ENCODE peak calls at places on chromosome 1, in four cellular contexts. One of them, this sample, is unnamed.

GRCh38 chr1:206912445-206913095 is 9.2 kb downstream of the FCMR start:
- DNase-seq in GM12878: no peak
- DNase-seq in SK-N-SH: peak
- DNase-seq in HepG2: peak
- DNase-seq in this sample: peak

GRCh38 chr1:155859881-155860841 is 794 bp downstream of the SYT11 start:
- DNase-seq in SK-N-SH: peak
- DNase-seq in GM12878: no peak
- DNase-seq in HepG2: peak
- DNase-seq in this sample: no peak

GRCh38 chr1:26991310-26992116 is 2.0 kb upstream of the TRNP1 start:
- DNase-seq in GM12878: no peak
- DNase-seq in HepG2: peak
- DNase-seq in SK-N-SH: no peak
- DNase-seq in this sample: peak

GRCh38 chr1:4653796-4654715 is at the start of gene AJAP1:
- DNase-seq in SK-N-SH: peak
- DNase-seq in HepG2: no peak
- DNase-seq in GM12878: no peak
- DNase-seq in this sample: no peak

GRCh38 chr1:230624097-230624713 is 18.1 kb upstream of the COG2 start:
- DNase-seq in SK-N-SH: no peak
- DNase-seq in GM12878: no peak
- DNase-seq in HepG2: no peak
- DNase-seq in this sample: no peak

GRCh38 chr1:50271968-50272578 is 151.2 kb downstream of the DMRTA2 start:
- DNase-seq in GM12878: no peak
- DNase-seq in SK-N-SH: peak
- DNase-seq in HepG2: peak
- DNase-seq in this sample: peak

GRCh38 chr1:237713886-237714285 is 176.8 kb downstream of the ZP4 start:
- DNase-seq in GM12878: no peak
- DNase-seq in SK-N-SH: no peak
- DNase-seq in HepG2: no peak
- DNase-seq in this sample: no peak

GRCh38 chr1:21340230-21340564 is 49.9 kb upstream of the ECE1 start:
- DNase-seq in GM12878: no peak
- DNase-seq in SK-N-SH: no peak
- DNase-seq in HepG2: no peak
- DNase-seq in this sample: no peak

GRCh38 chr1:1422465-1423244 is 1.6 kb upstream of the ANKRD65 start:
- DNase-seq in SK-N-SH: no peak
- DNase-seq in GM12878: no peak
- DNase-seq in HepG2: no peak
- DNase-seq in this sample: no peak

GRCh38 chr1:31807273-31808048 is 8.4 kb downstream of the SPOCD1 start:
- DNase-seq in HepG2: no peak
- DNase-seq in SK-N-SH: no peak
- DNase-seq in GM12878: no peak
- DNase-seq in this sample: no peak

GRCh38 chr1:200038645-200038986 is 11.1 kb downstream of the NR5A2 start:
- DNase-seq in HepG2: no peak
- DNase-seq in SK-N-SH: peak
- DNase-seq in GM12878: no peak
- DNase-seq in this sample: no peak

GRCh38 chr1:202270871-202271326 is 70.8 kb downstream of the UBE2T start:
- DNase-seq in HepG2: no peak
- DNase-seq in GM12878: no peak
- DNase-seq in SK-N-SH: no peak
- DNase-seq in this sample: no peak

GRCh38 chr1:88741413-88741812 is 57.3 kb downstream of the PKN2 start:
- DNase-seq in GM12878: no peak
- DNase-seq in HepG2: no peak
- DNase-seq in SK-N-SH: no peak
- DNase-seq in this sample: no peak

GRCh38 chr1:11749203-11749689 is 12.7 kb upstream of the C1orf167 start:
- DNase-seq in SK-N-SH: peak
- DNase-seq in GM12878: no peak
- DNase-seq in HepG2: peak
- DNase-seq in this sample: peak

GRCh38 chr1:225694151-225694603 is 41.3 kb upstream of the ENAH start:
- DNase-seq in GM12878: no peak
- DNase-seq in SK-N-SH: peak
- DNase-seq in HepG2: peak
- DNase-seq in this sample: peak

GRCh38 chr1:226674892-226675719 is 64.0 kb downstream of the ITPKB start:
- DNase-seq in GM12878: peak
- DNase-seq in SK-N-SH: no peak
- DNase-seq in HepG2: no peak
- DNase-seq in this sample: no peak

GRCh38 chr1:36123357-36123756 is 1.7 kb downstream of the COL8A2 start:
- DNase-seq in HepG2: no peak
- DNase-seq in SK-N-SH: no peak
- DNase-seq in GM12878: peak
- DNase-seq in this sample: no peak

GRCh38 chr1:168466703-168467081 is 77.1 kb downstream of the XCL2 start:
- DNase-seq in GM12878: peak
- DNase-seq in HepG2: no peak
- DNase-seq in SK-N-SH: no peak
- DNase-seq in this sample: no peak

GRCh38 chr1:168468822-168469221 is 75.0 kb downstream of the XCL2 start:
- DNase-seq in SK-N-SH: no peak
- DNase-seq in GM12878: no peak
- DNase-seq in HepG2: no peak
- DNase-seq in this sample: no peak

GRCh38 chr1:168468042-168468809 is 75.6 kb downstream of the XCL2 start:
- DNase-seq in HepG2: no peak
- DNase-seq in SK-N-SH: no peak
- DNase-seq in GM12878: no peak
- DNase-seq in this sample: no peak

GRCh38 chr1:168465942-168466702 is 77.7 kb downstream of the XCL2 start:
- DNase-seq in SK-N-SH: peak
- DNase-seq in GM12878: peak
- DNase-seq in HepG2: peak
- DNase-seq in this sample: no peak

DNA sequence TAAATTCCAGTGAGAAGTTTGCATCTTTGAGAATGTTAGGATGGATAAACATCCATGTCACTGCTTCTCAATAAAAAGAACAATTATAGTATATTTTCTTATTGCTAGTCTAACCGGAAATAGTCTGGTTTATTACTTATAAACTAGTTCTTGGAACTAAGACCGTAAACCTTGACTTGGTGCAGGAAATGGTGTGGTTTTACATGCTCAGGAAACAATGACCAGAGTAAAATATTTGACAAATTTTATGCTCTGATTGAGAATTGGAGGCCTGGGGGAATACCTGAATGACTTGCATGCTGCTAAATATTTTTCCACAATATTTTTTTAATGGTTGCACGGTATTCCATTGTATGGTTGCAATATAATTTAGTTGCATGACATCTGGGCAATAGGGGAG is 76.3 kb downstream of the XCL2 start:
- DNase-seq in GM12878: peak
- DNase-seq in SK-N-SH: no peak
- DNase-seq in HepG2: no peak
- DNase-seq in this sample: no peak
- TF ChIP-seq RAD21 in GM12878: no peak
- TF ChIP-seq RAD21 in SK-N-SH: no peak
- TF ChIP-seq RAD21 in HepG2: no peak
- TF ChIP-seq RAD21 in this sample: no peak

GRCh38 chr1:15948091-15948591 is 27.8 kb downstream of the ZBTB17 start:
- DNase-seq in SK-N-SH: no peak
- DNase-seq in GM12878: no peak
- DNase-seq in HepG2: no peak
- DNase-seq in this sample: no peak
- TF ChIP-seq PBX3 in SK-N-SH: no peak
- TF ChIP-seq PBX3 in GM12878: no peak
- TF ChIP-seq PBX3 in HepG2: no peak
- TF ChIP-seq PBX3 in this sample: no peak

DNA sequence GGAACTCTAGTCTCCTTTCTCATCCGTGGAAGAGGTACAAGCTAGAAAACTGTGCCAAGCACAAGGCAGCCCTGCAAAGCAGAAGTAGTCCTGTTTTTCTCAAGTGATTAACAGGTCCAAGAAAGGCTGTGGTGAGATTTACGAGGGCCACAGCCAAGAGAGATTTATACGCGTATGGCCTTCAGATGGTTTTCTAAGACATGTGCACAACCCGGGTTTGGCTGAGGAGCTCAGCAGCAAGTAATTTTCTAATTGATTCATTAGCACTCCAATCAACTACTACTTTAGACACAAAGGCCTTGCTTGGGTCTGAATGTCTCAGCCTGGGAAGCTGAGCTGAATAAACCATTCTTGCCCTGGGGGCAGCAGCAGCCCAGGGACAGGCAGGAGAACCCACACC is 55.8 kb downstream of the SSBP3 start:
- DNase-seq in GM12878: no peak
- DNase-seq in SK-N-SH: no peak
- DNase-seq in HepG2: no peak
- DNase-seq in this sample: no peak
- TF ChIP-seq RAD21 in GM12878: no peak
- TF ChIP-seq RAD21 in SK-N-SH: no peak
- TF ChIP-seq RAD21 in HepG2: no peak
- TF ChIP-seq RAD21 in this sample: no peak

GRCh38 chr1:7616953-7617352 is 154.1 kb upstream of the VAMP3 start:
- DNase-seq in GM12878: no peak
- DNase-seq in SK-N-SH: no peak
- DNase-seq in HepG2: no peak
- DNase-seq in this sample: no peak

GRCh38 chr1:7623886-7624285 is 147.2 kb upstream of the VAMP3 start:
- DNase-seq in GM12878: no peak
- DNase-seq in HepG2: no peak
- DNase-seq in SK-N-SH: no peak
- DNase-seq in this sample: no peak

GRCh38 chr1:7621334-7622219 is 149.5 kb upstream of the VAMP3 start:
- DNase-seq in HepG2: no peak
- DNase-seq in SK-N-SH: no peak
- DNase-seq in GM12878: no peak
- DNase-seq in this sample: no peak

GRCh38 chr1:7617826-7618225 is 153.3 kb upstream of the VAMP3 start:
- DNase-seq in SK-N-SH: no peak
- DNase-seq in GM12878: no peak
- DNase-seq in HepG2: no peak
- DNase-seq in this sample: no peak

DNA sequence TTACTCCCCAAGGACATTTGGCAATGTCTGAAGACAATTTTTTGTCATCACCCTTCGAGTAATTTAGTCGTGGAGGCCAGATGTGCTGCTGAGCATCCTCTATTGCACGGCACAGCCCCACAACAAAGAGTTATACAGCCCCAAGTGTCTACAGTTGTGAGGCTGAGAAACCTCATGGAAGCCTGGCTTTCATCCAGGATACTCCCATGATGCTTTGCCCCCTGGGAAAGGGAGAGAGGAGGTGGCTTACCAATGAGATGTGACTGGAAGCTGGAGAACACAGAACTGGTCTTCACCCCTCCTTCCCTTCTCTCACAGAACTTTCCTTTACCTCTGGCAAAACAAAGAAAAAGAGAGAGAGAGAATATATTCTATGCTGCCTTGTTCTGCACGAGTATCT is 150.9 kb upstream of the VAMP3 start:
- DNase-seq in GM12878: no peak
- DNase-seq in SK-N-SH: no peak
- DNase-seq in HepG2: no peak
- DNase-seq in this sample: no peak
- TF ChIP-seq PBX3 in GM12878: no peak
- TF ChIP-seq PBX3 in SK-N-SH: no peak
- TF ChIP-seq PBX3 in HepG2: no peak
- TF ChIP-seq PBX3 in this sample: no peak

DNA sequence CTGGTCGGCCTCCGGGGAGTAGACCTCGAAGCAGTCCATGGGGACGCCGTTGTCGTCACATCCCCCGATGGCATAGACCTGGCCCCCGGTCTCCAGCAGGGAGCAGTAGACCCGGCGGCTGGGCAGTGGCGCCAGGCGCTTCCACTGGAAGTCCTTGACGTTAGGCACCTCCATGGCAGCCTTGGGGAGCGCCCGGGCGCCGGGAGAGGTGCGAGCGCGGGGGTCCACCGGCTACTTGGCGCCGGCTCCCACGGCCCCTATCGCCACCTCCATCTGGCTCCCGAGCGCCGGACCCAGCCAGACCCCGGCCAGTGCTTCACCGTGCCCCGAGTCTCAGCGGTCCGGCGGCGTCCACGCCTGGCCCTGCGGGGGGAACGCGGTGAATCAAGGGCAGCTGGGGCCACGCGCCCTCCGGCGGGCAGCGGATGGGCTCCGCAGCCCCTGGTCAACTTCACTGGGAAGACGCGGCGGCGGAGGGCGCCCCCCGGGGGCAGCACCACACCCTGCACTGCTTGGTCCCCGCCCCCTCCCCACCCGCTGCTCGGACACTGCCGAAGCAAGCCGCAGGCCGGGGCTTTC is 13.2 kb downstream of the KLHDC8A start:
- DNase-seq in SK-N-SH: peak
- DNase-seq in HepG2: no peak
- DNase-seq in GM12878: no peak
- DNase-seq in this sample: peak
- TF ChIP-seq RAD21 in SK-N-SH: no peak
- TF ChIP-seq RAD21 in HepG2: no peak
- TF ChIP-seq RAD21 in GM12878: no peak
- TF ChIP-seq RAD21 in this sample: peak

GRCh38 chr1:234111458-234112142 is 207.1 kb downstream of the SLC35F3 start:
- DNase-seq in GM12878: no peak
- DNase-seq in HepG2: peak
- DNase-seq in SK-N-SH: peak
- DNase-seq in this sample: peak

GRCh38 chr1:234109840-234110239 is 205.4 kb downstream of the SLC35F3 start:
- DNase-seq in SK-N-SH: no peak
- DNase-seq in GM12878: no peak
- DNase-seq in HepG2: no peak
- DNase-seq in this sample: no peak

GRCh38 chr1:234120327-234120944 is 216.0 kb downstream of the SLC35F3 start:
- DNase-seq in SK-N-SH: no peak
- DNase-seq in GM12878: no peak
- DNase-seq in HepG2: no peak
- DNase-seq in this sample: no peak

GRCh38 chr1:234118911-234119310 is 214.4 kb downstream of the SLC35F3 start:
- DNase-seq in GM12878: no peak
- DNase-seq in HepG2: no peak
- DNase-seq in SK-N-SH: no peak
- DNase-seq in this sample: no peak

GRCh38 chr1:234114648-234115307 is 210.3 kb downstream of the SLC35F3 start:
- DNase-seq in HepG2: peak
- DNase-seq in GM12878: peak
- DNase-seq in SK-N-SH: peak
- DNase-seq in this sample: peak
- TF ChIP-seq PBX3 in HepG2: no peak
- TF ChIP-seq PBX3 in GM12878: no peak
- TF ChIP-seq PBX3 in SK-N-SH: no peak
- TF ChIP-seq PBX3 in this sample: no peak

DNA sequence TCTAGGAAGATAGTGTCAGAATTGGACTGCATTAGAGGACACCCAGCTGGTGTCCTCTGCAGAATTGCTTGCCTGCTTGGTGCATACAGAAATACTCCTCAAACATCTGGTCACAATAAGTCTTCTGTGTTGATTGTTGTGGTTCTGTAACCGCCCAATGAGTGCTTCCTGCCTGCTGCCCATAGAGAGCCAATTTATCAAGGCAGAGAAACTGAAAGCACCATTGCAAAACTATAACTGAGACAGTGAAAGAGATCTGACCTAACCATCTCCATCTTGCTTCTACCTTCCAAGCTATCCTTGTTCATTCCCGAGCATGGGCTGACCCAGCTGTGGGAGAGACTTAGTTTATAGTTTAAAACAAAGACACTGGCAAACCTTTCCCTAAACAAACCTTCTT is 462.4 kb upstream of the RGS18 start:
- DNase-seq in SK-N-SH: no peak
- DNase-seq in HepG2: no peak
- DNase-seq in GM12878: peak
- DNase-seq in this sample: no peak
- TF ChIP-seq RAD21 in SK-N-SH: no peak
- TF ChIP-seq RAD21 in HepG2: no peak
- TF ChIP-seq RAD21 in GM12878: no peak
- TF ChIP-seq RAD21 in this sample: no peak

This sample was measured in A549.